ENCODE peak calls at places on chromosomes 2 and 18, in nine cellular contexts. N is tibial nerve; L is colonic mucosa; F is kidney; D is fibroblast of lung; B is AG10803; Y is neuronal stem cell; V is GM06990; Z is CD8-positive, alpha-beta T cell. C is an unnamed sample.
A peak's percentile ranks its signal among the peaks of the same experiment; 100 is the strongest.

GRCh38 chr2:216792222-216793001 is 67.5 kb downstream of the TNP1 start:
- DNase-seq in N (peak; percentile 60), L (peak; percentile 28), F (peak; percentile 91), D (peak; percentile 87), B (peak; percentile 96), Y (no peak), V (no peak), Z (no peak), C (no peak)

GRCh38 chr2:60964651-60965513 is 52.6 kb upstream of the PEX13 start:
- DNase-seq in N (no peak), L (no peak), F (no peak), D (no peak), B (no peak), Y (no peak), V (no peak), Z (no peak), C (peak; percentile 59)

GRCh38 chr18:24051256-24051947 is 36.8 kb downstream of the TTC39C start:
- DNase-seq in N (no peak), L (no peak), F (no peak), D (peak; percentile 64), B (no peak), Y (no peak), V (peak; percentile 48), Z (no peak), C (no peak)

GRCh38 chr2:217712431-217712830 is 290.4 kb downstream of the TNS1 start:
- DNase-seq in N (no peak), L (no peak), F (no peak), D (no peak), B (no peak), Y (no peak), V (no peak), Z (no peak), C (no peak)

GRCh38 chr2:10332402-10333246 is 29.9 kb downstream of the HPCAL1 start:
- DNase-seq in N (no peak), L (no peak), F (no peak), D (no peak), B (no peak), Y (peak; percentile 29), V (no peak), Z (no peak), C (no peak)

GRCh38 chr2:12192762-12193161 is 446.3 kb downstream of the LPIN1 start:
- DNase-seq in N (peak; percentile 10), L (no peak), F (no peak), D (no peak), B (no peak), Y (no peak), V (no peak), Z (no peak), C (no peak)

GRCh38 chr18:60809937-60810336 is 437.4 kb upstream of the MC4R start:
- DNase-seq in N (no peak), L (no peak), F (no peak), D (no peak), B (no peak), Y (no peak), V (no peak), Z (no peak), C (no peak)

GRCh38 chr2:101151141-101151858 is at the start of gene TBC1D8:
- DNase-seq in N (peak; percentile 51), L (peak; percentile 90), F (peak; percentile 97), D (peak; percentile 75), B (peak; percentile 71), Y (peak; percentile 76), V (peak; percentile 53), Z (peak; percentile 45), C (peak; percentile 39)

GRCh38 chr2:40450066-40450841 is 1.6 kb downstream of the SLC8A1 start:
- DNase-seq in N (no peak), L (no peak), F (peak; percentile 54), D (peak; percentile 62), B (peak; percentile 61), Y (no peak), V (no peak), Z (no peak), C (no peak)
- H3K4me3 ChIP-seq in N (peak overlapping the region; percentile 38), L (peak overlapping the region; percentile 40), F (peak overlapping the region; percentile 72), D (peak overlapping the region; percentile 86), B (peak overlapping the region; percentile 86), Y (no peak overlapping the region), V (no peak overlapping the region), Z (no peak overlapping the region), C (no peak overlapping the region)

DNA sequence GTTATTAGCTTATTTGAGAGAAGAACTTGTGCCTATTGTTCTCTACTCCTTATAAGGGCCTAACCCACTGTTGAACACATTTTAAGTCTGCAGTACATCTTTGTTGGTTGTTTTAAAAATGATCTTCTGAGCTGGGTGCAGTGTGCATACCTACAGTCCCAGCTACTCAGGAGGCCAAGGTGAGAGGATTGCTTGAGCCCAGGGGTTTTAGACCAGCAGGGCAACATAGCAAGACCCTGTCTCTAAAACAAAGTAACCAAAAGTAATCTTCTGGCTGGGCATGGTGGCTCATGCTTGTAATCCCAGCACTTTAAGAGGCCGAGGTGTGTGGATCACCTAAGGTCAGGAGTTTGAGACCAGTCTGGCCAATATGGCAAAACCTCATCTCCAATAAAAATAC is 25.8 kb upstream of the RAB10 start:
- DNase-seq in N (no peak), L (no peak), F (no peak), D (no peak), B (no peak), Y (no peak), V (no peak), Z (no peak), C (no peak)
- H3K4me3 ChIP-seq in N (no peak overlapping the region), L (no peak overlapping the region), F (no peak overlapping the region), D (no peak overlapping the region), B (no peak overlapping the region), Y (no peak overlapping the region), V (no peak overlapping the region), Z (no peak overlapping the region), C (no peak overlapping the region)

GRCh38 chr18:3875376-3875775 is 425.4 kb downstream of the TGIF1 start:
- DNase-seq in N (no peak), L (no peak), F (no peak), D (no peak), B (no peak), Y (no peak), V (no peak), Z (no peak), C (no peak)

GRCh38 chr18:3873698-3874495 is 423.9 kb downstream of the TGIF1 start:
- DNase-seq in N (no peak), L (no peak), F (no peak), D (no peak), B (no peak), Y (no peak), V (no peak), Z (no peak), C (no peak)

GRCh38 chr18:3875961-3876360 is 426.0 kb downstream of the TGIF1 start:
- DNase-seq in N (no peak), L (no peak), F (no peak), D (no peak), B (no peak), Y (no peak), V (no peak), Z (no peak), C (no peak)

GRCh38 chr18:3873211-3873610 is 423.2 kb downstream of the TGIF1 start:
- DNase-seq in N (no peak), L (no peak), F (no peak), D (no peak), B (no peak), Y (no peak), V (no peak), Z (no peak), C (no peak)

DNA sequence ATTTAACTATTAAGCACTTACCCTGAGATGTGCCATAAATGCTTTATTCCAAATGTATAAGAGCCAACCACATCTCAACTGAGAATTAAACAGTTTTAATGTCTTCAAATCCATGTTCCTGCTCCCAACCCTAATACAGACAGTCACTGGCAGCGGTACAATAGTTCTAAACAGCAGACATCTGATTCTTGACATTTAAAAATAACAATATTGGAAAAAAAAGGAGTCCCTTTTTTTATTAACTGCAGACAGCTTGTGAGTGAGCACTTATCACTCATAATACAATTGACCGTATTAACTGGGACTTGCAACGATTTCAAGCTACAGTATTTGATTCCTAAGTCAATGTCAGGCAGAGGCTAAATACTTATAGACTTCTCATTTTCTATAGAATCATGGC is 424.6 kb downstream of the TGIF1 start:
- DNase-seq in N (no peak), L (no peak), F (no peak), D (no peak), B (no peak), Y (no peak), V (no peak), Z (no peak), C (no peak)
- H3K4me3 ChIP-seq in N (no peak overlapping the region), L (no peak overlapping the region), F (peak overlapping the region; percentile 13), D (no peak overlapping the region), B (no peak overlapping the region), Y (no peak overlapping the region), V (no peak overlapping the region), Z (no peak overlapping the region), C (no peak overlapping the region)

DNA sequence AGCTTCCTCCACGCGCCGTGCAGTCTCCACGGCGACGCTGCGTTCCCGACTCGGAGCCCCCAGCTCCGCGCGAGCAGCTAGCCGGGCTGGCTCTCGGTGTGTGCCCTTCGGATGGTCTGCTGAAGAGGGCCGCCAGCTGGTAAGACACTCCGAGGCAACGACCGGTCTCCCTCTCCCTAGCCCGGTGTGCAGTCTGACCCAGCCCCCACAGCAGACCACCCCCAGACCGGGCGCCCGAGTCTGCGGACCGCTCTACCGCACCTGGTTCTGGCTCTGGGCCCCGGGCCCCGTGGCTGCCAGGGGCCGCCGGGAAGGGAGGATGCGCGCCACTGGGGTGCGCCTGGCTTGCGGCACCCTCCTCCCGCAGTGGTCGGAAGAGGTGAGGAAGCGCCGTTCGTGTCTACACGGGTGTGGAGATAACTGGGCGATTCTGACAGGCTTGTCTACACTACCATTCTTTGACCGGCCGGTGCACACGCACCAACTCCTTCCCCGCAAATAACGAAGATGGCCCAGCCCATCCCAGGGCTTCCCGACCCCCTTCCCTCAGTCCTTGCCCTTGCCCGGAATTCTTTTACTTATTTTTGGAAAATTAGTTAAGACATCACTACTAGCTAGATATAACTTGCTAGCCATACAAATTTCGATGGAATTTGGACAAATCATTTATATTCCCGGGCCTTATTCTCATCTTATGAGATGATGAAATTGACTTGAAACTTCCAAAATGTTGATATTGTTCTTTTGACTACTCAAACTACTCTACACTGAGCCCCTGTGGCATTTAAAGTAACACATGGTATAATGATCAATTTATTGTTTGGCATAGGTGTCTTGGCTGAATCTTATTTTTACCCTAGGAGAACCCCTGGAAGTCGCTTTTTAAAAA is 1.1 kb downstream of the ERICH2 start:
- DNase-seq in N (peak; percentile 6), L (no peak), F (no peak), D (peak; percentile 25), B (no peak), Y (peak; percentile 57), V (peak; percentile 43), Z (peak; percentile 23), C (no peak)
- H3K4me3 ChIP-seq in N (peak overlapping the region; percentile 62), L (peak overlapping the region; percentile 60), F (peak overlapping the region; percentile 67), D (peak overlapping the region; percentile 57), B (peak overlapping the region; percentile 63), Y (peak overlapping the region; percentile 91), V (peak overlapping the region; percentile 51), Z (peak overlapping the region; percentile 74), C (no peak overlapping the region)

GRCh38 chr2:129862668-129863067 is 116.8 kb upstream of the RAB6C start:
- DNase-seq in N (no peak), L (no peak), F (no peak), D (no peak), B (no peak), Y (no peak), V (no peak), Z (no peak), C (no peak)
- H3K4me3 ChIP-seq in N (no peak overlapping the region), L (no peak overlapping the region), F (no peak overlapping the region), D (no peak overlapping the region), B (no peak overlapping the region), Y (no peak overlapping the region), V (no peak overlapping the region), Z (no peak overlapping the region), C (no peak overlapping the region)